ENCODE peak calls at places on chromosomes 2 and 18, in six cellular contexts. One of them, this sample, is unnamed.

GRCh38 chr2:187500585-187501359 is 52.7 kb upstream of the CALCRL start:
- DNase-seq in keratinocyte: no peak
- DNase-seq in H9: peak
- DNase-seq in OCI-LY7: no peak
- DNase-seq in GM23248: peak
- DNase-seq in HCT116: peak
- DNase-seq in this sample: no peak

GRCh38 chr18:34661464-34662087 is 48.5 kb upstream of the DTNA start:
- DNase-seq in keratinocyte: peak
- DNase-seq in H9: peak
- DNase-seq in OCI-LY7: peak
- DNase-seq in GM23248: peak
- DNase-seq in HCT116: peak
- DNase-seq in this sample: peak

GRCh38 chr2:36432479-36432878 is 76.9 kb downstream of the CRIM1 start:
- DNase-seq in keratinocyte: no peak
- DNase-seq in H9: no peak
- DNase-seq in OCI-LY7: no peak
- DNase-seq in GM23248: no peak
- DNase-seq in HCT116: no peak
- DNase-seq in this sample: no peak

GRCh38 chr2:8142456-8142855 is 539.4 kb upstream of the ID2 start:
- DNase-seq in keratinocyte: no peak
- DNase-seq in H9: no peak
- DNase-seq in OCI-LY7: no peak
- DNase-seq in GM23248: peak
- DNase-seq in HCT116: no peak
- DNase-seq in this sample: no peak

GRCh38 chr18:36331541-36331971 is 34.0 kb downstream of the FHOD3 start:
- DNase-seq in keratinocyte: no peak
- DNase-seq in H9: no peak
- DNase-seq in OCI-LY7: no peak
- DNase-seq in GM23248: no peak
- DNase-seq in HCT116: no peak
- DNase-seq in this sample: no peak

GRCh38 chr2:64695656-64696310 is 42.1 kb upstream of the SERTAD2 start:
- DNase-seq in keratinocyte: no peak
- DNase-seq in H9: no peak
- DNase-seq in OCI-LY7: no peak
- DNase-seq in GM23248: peak
- DNase-seq in HCT116: no peak
- DNase-seq in this sample: no peak

GRCh38 chr2:220076734-220077133 is 449.3 kb downstream of the SLC4A3 start:
- DNase-seq in keratinocyte: no peak
- DNase-seq in H9: no peak
- DNase-seq in OCI-LY7: no peak
- DNase-seq in GM23248: peak
- DNase-seq in HCT116: no peak
- DNase-seq in this sample: no peak

GRCh38 chr18:58829263-58829662 is 35.4 kb upstream of the ZNF532 start:
- DNase-seq in keratinocyte: no peak
- DNase-seq in H9: no peak
- DNase-seq in OCI-LY7: no peak
- DNase-seq in GM23248: no peak
- DNase-seq in HCT116: no peak
- DNase-seq in this sample: no peak

GRCh38 chr2:24183369-24184069 is 8.7 kb downstream of the FAM228A start:
- DNase-seq in keratinocyte: no peak
- DNase-seq in H9: no peak
- DNase-seq in OCI-LY7: no peak
- DNase-seq in GM23248: no peak
- DNase-seq in HCT116: no peak
- DNase-seq in this sample: no peak

GRCh38 chr2:79887747-79888374 is 375.0 kb downstream of the CTNNA2 start:
- DNase-seq in keratinocyte: peak
- DNase-seq in H9: peak
- DNase-seq in OCI-LY7: peak
- DNase-seq in GM23248: peak
- DNase-seq in HCT116: peak
- DNase-seq in this sample: peak

GRCh38 chr2:195319548-195320415 is 337.2 kb upstream of the SLC39A10 start:
- DNase-seq in keratinocyte: no peak
- DNase-seq in H9: no peak
- DNase-seq in OCI-LY7: no peak
- DNase-seq in GM23248: peak
- DNase-seq in HCT116: no peak
- DNase-seq in this sample: no peak

GRCh38 chr2:195318440-195319111 is 338.4 kb upstream of the SLC39A10 start:
- DNase-seq in keratinocyte: no peak
- DNase-seq in H9: no peak
- DNase-seq in OCI-LY7: peak
- DNase-seq in GM23248: peak
- DNase-seq in HCT116: peak
- DNase-seq in this sample: peak

GRCh38 chr2:195322324-195322723 is 334.7 kb upstream of the SLC39A10 start:
- DNase-seq in keratinocyte: no peak
- DNase-seq in H9: no peak
- DNase-seq in OCI-LY7: no peak
- DNase-seq in GM23248: peak
- DNase-seq in HCT116: no peak
- DNase-seq in this sample: no peak

GRCh38 chr2:195319112-195319460 is 337.9 kb upstream of the SLC39A10 start:
- DNase-seq in keratinocyte: peak
- DNase-seq in H9: no peak
- DNase-seq in OCI-LY7: no peak
- DNase-seq in GM23248: peak
- DNase-seq in HCT116: no peak
- DNase-seq in this sample: no peak

GRCh38 chr2:195320416-195320973 is 336.5 kb upstream of the SLC39A10 start:
- DNase-seq in keratinocyte: no peak
- DNase-seq in H9: no peak
- DNase-seq in OCI-LY7: no peak
- DNase-seq in GM23248: peak
- DNase-seq in HCT116: no peak
- DNase-seq in this sample: no peak
- H2AFZ ChIP-seq in keratinocyte: no peak
- H2AFZ ChIP-seq in H9: no peak
- H2AFZ ChIP-seq in OCI-LY7: no peak
- H2AFZ ChIP-seq in GM23248: no peak
- H2AFZ ChIP-seq in HCT116: no peak
- H2AFZ ChIP-seq in this sample: no peak

GRCh38 chr18:62028715-62029114 is 135.9 kb upstream of the RNF152 start:
- DNase-seq in keratinocyte: no peak
- DNase-seq in H9: no peak
- DNase-seq in OCI-LY7: no peak
- DNase-seq in GM23248: no peak
- DNase-seq in HCT116: no peak
- DNase-seq in this sample: no peak
- H2AFZ ChIP-seq in keratinocyte: no peak
- H2AFZ ChIP-seq in H9: no peak
- H2AFZ ChIP-seq in OCI-LY7: no peak
- H2AFZ ChIP-seq in GM23248: no peak
- H2AFZ ChIP-seq in HCT116: no peak
- H2AFZ ChIP-seq in this sample: no peak

GRCh38 chr2:75290600-75291140 is 91.3 kb upstream of the TACR1 start:
- DNase-seq in keratinocyte: no peak
- DNase-seq in H9: no peak
- DNase-seq in OCI-LY7: no peak
- DNase-seq in GM23248: peak
- DNase-seq in HCT116: no peak
- DNase-seq in this sample: no peak

GRCh38 chr2:75287624-75288313 is 88.4 kb upstream of the TACR1 start:
- DNase-seq in keratinocyte: no peak
- DNase-seq in H9: no peak
- DNase-seq in OCI-LY7: no peak
- DNase-seq in GM23248: no peak
- DNase-seq in HCT116: no peak
- DNase-seq in this sample: no peak

GRCh38 chr2:75289771-75290170 is 90.5 kb upstream of the TACR1 start:
- DNase-seq in keratinocyte: no peak
- DNase-seq in H9: no peak
- DNase-seq in OCI-LY7: no peak
- DNase-seq in GM23248: peak
- DNase-seq in HCT116: no peak
- DNase-seq in this sample: no peak

GRCh38 chr2:75292826-75293225 is 93.5 kb upstream of the TACR1 start:
- DNase-seq in keratinocyte: peak
- DNase-seq in H9: no peak
- DNase-seq in OCI-LY7: no peak
- DNase-seq in GM23248: peak
- DNase-seq in HCT116: peak
- DNase-seq in this sample: no peak

DNA sequence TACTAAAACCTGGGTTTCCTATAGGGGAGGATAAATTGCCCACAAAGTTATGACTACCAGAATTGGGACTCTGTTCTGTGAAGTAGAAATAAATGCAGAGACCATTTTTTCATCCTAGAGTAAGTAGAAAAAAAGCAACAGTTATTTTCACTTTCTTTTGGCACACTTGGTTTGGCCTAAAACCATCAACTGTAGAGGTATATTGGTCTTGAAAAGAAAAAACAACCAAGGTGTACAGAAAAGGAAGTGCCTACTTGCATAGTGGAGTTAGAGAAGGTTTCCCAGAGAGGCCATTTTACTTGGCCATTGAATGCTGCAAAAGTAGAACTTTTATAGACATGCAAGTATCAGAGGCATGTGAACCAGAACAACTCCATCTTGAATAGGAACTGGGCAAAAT is 89.4 kb upstream of the TACR1 start:
- DNase-seq in keratinocyte: no peak
- DNase-seq in H9: no peak
- DNase-seq in OCI-LY7: no peak
- DNase-seq in GM23248: no peak
- DNase-seq in HCT116: no peak
- DNase-seq in this sample: no peak
- H2AFZ ChIP-seq in keratinocyte: no peak
- H2AFZ ChIP-seq in H9: no peak
- H2AFZ ChIP-seq in OCI-LY7: no peak
- H2AFZ ChIP-seq in GM23248: no peak
- H2AFZ ChIP-seq in HCT116: no peak
- H2AFZ ChIP-seq in this sample: no peak

GRCh38 chr2:207235621-207236020 is 69.9 kb upstream of the KLF7 start:
- DNase-seq in keratinocyte: no peak
- DNase-seq in H9: no peak
- DNase-seq in OCI-LY7: no peak
- DNase-seq in GM23248: peak
- DNase-seq in HCT116: no peak
- DNase-seq in this sample: no peak

GRCh38 chr2:207231106-207231860 is 65.5 kb upstream of the KLF7 start:
- DNase-seq in keratinocyte: no peak
- DNase-seq in H9: no peak
- DNase-seq in OCI-LY7: no peak
- DNase-seq in GM23248: peak
- DNase-seq in HCT116: no peak
- DNase-seq in this sample: no peak

GRCh38 chr2:207231962-207232361 is 66.2 kb upstream of the KLF7 start:
- DNase-seq in keratinocyte: no peak
- DNase-seq in H9: no peak
- DNase-seq in OCI-LY7: no peak
- DNase-seq in GM23248: peak
- DNase-seq in HCT116: no peak
- DNase-seq in this sample: no peak

GRCh38 chr2:207236156-207236935 is 70.6 kb upstream of the KLF7 start:
- DNase-seq in keratinocyte: no peak
- DNase-seq in H9: no peak
- DNase-seq in OCI-LY7: no peak
- DNase-seq in GM23248: no peak
- DNase-seq in HCT116: no peak
- DNase-seq in this sample: no peak

DNA sequence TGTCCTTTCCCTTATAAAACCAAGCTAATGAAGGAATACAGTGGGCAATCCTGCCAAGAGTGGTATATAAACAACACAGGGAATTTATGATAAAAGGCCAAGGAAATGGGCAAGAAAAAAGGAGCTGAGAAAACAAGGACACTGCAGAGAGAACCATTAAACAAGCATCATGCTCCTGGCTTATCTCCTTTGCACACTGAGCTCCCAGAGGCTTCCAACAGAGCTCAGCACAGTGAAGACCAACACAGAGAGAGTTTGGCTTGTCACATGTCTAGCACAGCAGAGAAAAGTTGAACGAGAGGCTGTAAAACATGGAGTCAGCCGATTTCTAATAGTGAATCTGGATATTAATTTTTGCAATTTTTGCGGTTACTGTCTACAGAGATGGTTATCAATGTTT is 68.0 kb upstream of the KLF7 start:
- DNase-seq in keratinocyte: no peak
- DNase-seq in H9: no peak
- DNase-seq in OCI-LY7: no peak
- DNase-seq in GM23248: no peak
- DNase-seq in HCT116: no peak
- DNase-seq in this sample: no peak
- H2AFZ ChIP-seq in keratinocyte: no peak
- H2AFZ ChIP-seq in H9: no peak
- H2AFZ ChIP-seq in OCI-LY7: no peak
- H2AFZ ChIP-seq in GM23248: no peak
- H2AFZ ChIP-seq in HCT116: no peak
- H2AFZ ChIP-seq in this sample: no peak

This sample was measured in DND-41.